ENCODE peak calls at places on chromosome 4, in six cellular contexts. G is transverse colon, P is keratinocyte, U is ovary, S is uterus, B is cardiac muscle cell. M is an unnamed sample.
A peak's percentile ranks its signal among the peaks of the same experiment; 100 is the strongest.

GRCh38 chr4:2075171-2075986 is 16.3 kb downstream of the NAT8L start:
- DNase-seq in P (no peak), S (no peak), U (no peak), G (no peak), B (no peak), M (no peak)

GRCh38 chr4:10006236-10006603 is 15.1 kb downstream of the SLC2A9 start:
- DNase-seq in B (peak; percentile 75), U (no peak), G (peak; percentile 67), S (peak; percentile 48), P (no peak), M (peak; percentile 40)

GRCh38 chr4:137253949-137254348 is 278.3 kb downstream of the PCDH18 start:
- DNase-seq in P (no peak), B (no peak), U (no peak), G (no peak), S (no peak), M (no peak)

GRCh38 chr4:2451821-2452785 is 16.8 kb upstream of the RNF4 start:
- DNase-seq in S (no peak), U (no peak), B (no peak), P (no peak), G (no peak), M (no peak)

GRCh38 chr4:72390409-72390808 is 178.6 kb downstream of the ADAMTS3 start:
- DNase-seq in S (no peak), P (no peak), G (no peak), U (no peak), B (peak; percentile 43), M (no peak)

GRCh38 chr4:142549726-142550463 is 296.2 kb downstream of the INPP4B start:
- DNase-seq in G (no peak), U (no peak), P (peak; percentile 87), B (peak; percentile 54), S (no peak), M (no peak)

GRCh38 chr4:133152801-133153526 is 3.9 kb downstream of the PCDH10 start:
- DNase-seq in B (peak; percentile 25), G (no peak), U (no peak), S (no peak), P (no peak), M (no peak)

GRCh38 chr4:114087596-114088230 is 108.3 kb upstream of the ARSJ start:
- DNase-seq in P (no peak), U (no peak), G (no peak), S (no peak), B (peak; percentile 67), M (no peak)

GRCh38 chr4:98625399-98625798 is 33.0 kb downstream of the TSPAN5 start:
- DNase-seq in P (no peak), G (no peak), B (no peak), S (no peak), U (no peak), M (no peak)

GRCh38 chr4:23333556-23333945 is 556.3 kb downstream of the PPARGC1A start:
- DNase-seq in U (no peak), S (no peak), G (no peak), B (peak; percentile 56), P (peak; percentile 49), M (no peak)

GRCh38 chr4:23337292-23337691 is 552.6 kb downstream of the PPARGC1A start:
- DNase-seq in B (no peak), U (no peak), S (no peak), P (no peak), G (no peak), M (no peak)

GRCh38 chr4:23332266-23332665 is 557.6 kb downstream of the PPARGC1A start:
- DNase-seq in S (no peak), B (no peak), P (no peak), U (no peak), G (no peak), M (no peak)

DNA sequence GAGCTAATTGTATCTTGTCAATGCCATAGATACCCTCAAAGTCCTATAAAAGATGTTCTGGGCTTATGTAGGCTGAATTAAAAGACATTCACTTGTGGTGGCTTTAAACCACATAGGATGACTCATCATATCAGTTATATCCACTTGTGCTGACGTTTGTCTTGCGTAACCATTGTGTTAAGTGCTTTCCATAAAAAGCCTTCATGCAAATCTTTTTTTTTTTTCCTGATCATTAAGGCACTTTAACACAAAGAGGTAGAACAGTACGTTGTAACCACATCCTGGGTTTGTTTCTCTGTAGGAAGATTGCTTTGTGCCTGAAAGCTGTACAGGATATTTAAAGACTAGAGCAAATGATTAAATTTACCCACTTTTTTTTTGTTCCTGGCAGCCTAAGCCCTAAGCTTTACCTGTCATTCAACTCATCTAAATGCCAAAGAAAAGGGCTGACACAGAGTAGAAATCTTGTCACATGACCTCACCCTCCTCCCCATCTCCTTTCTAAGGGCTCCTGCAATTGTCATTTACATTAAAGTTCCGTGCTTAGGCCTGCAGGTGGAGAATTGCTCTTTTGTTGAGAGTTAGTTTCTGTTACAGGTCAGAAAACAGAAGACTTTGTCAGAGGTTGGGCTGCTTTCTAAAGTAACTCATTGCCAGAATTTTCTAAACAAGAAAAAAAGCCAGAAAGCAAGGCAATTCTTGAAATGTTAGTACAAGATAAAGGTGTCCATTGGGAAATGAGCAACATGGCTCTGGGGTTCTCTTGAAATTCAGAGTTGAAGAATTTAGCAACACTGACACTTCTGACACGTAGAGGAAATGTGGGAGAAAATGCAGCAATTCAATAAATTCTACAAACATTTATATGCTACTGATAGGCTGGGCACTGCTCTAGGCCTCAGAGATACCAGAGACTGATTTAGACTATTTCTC is 555.6 kb downstream of the PPARGC1A start:
- DNase-seq in S (no peak), P (peak; percentile 75), B (peak; percentile 95), G (no peak), U (no peak), M (no peak)
- TF ChIP-seq CTCF in S (no peak), P (no peak), B (peak; percentile 11), G (peak; percentile 33), U (no peak), M (no peak)

GRCh38 chr4:144579411-144580020 is 66.4 kb upstream of the HHIP start:
- DNase-seq in G (no peak), S (no peak), P (no peak), U (no peak), B (peak; percentile 60), M (no peak)
- H3K4me1 ChIP-seq in G (peaks cover 27% of the 10 kb centered on the region), S (no peaks in the 10 kb centered on the region), P (peaks cover 49% of the 10 kb centered on the region), U (no peaks in the 10 kb centered on the region), B (no peaks in the 10 kb centered on the region), M (peaks cover 31% of the 10 kb centered on the region)

GRCh38 chr4:123423819-123424218 is 27.2 kb downstream of the SPRY1 start:
- DNase-seq in G (no peak), P (no peak), S (no peak), B (no peak), U (no peak), M (no peak)

GRCh38 chr4:123421942-123422781 is 25.6 kb downstream of the SPRY1 start:
- DNase-seq in S (no peak), B (no peak), U (no peak), P (no peak), G (no peak), M (no peak)

GRCh38 chr4:123419885-123420743 is 23.5 kb downstream of the SPRY1 start:
- DNase-seq in G (no peak), S (no peak), P (no peak), U (no peak), B (no peak), M (no peak)

GRCh38 chr4:123418486-123418931 is 21.9 kb downstream of the SPRY1 start:
- DNase-seq in B (peak; percentile 95), U (no peak), S (no peak), G (no peak), P (no peak), M (no peak)

GRCh38 chr4:123421227-123421941 is 24.8 kb downstream of the SPRY1 start:
- DNase-seq in G (no peak), P (no peak), S (no peak), U (no peak), B (peak; percentile 76), M (no peak)
- H3K27me3 ChIP-seq in G (no peaks in the 10 kb centered on the region), P (no peaks in the 10 kb centered on the region), S (no peaks in the 10 kb centered on the region), U (no peaks in the 10 kb centered on the region), B (no peaks in the 10 kb centered on the region), M (no peaks in the 10 kb centered on the region)

GRCh38 chr4:1028574-1029220 is 17.3 kb downstream of the FGFRL1 start:
- DNase-seq in U (no peak), P (no peak), B (no peak), S (no peak), G (no peak), M (no peak)

GRCh38 chr4:1029536-1029935 is 18.1 kb downstream of the FGFRL1 start:
- DNase-seq in G (no peak), U (no peak), B (no peak), S (no peak), P (no peak), M (no peak)

GRCh38 chr4:1027219-1027915 is 15.9 kb downstream of the FGFRL1 start:
- DNase-seq in G (no peak), S (no peak), P (no peak), B (no peak), U (no peak), M (no peak)

GRCh38 chr4:1026115-1026514 is 14.7 kb downstream of the FGFRL1 start:
- DNase-seq in P (no peak), S (no peak), B (no peak), G (peak; percentile 68), U (no peak), M (no peak)

GRCh38 chr4:1027916-1028240 is 16.5 kb downstream of the FGFRL1 start:
- DNase-seq in P (no peak), B (no peak), G (no peak), S (no peak), U (no peak), M (no peak)
- TF ChIP-seq CTCF in P (no peak), B (no peak), G (no peak), S (no peak), U (no peak), M (no peak)

GRCh38 chr4:182242793-182243192 is 409 bp upstream of the TENM3 start:
- DNase-seq in G (no peak), P (no peak), B (peak; percentile 74), U (no peak), S (no peak), M (no peak)
- H3K4me1 ChIP-seq in G (no peaks in the 10 kb centered on the region), P (peaks cover 63% of the 10 kb centered on the region), B (peaks cover 35% of the 10 kb centered on the region), U (no peaks in the 10 kb centered on the region), S (no peaks in the 10 kb centered on the region), M (no peaks in the 10 kb centered on the region)

GRCh38 chr4:121913667-121914066 is 38.2 kb downstream of the TRPC3 start:
- DNase-seq in S (no peak), P (no peak), G (no peak), U (no peak), B (no peak), M (no peak)
- H3K27me3 ChIP-seq in S (no peaks in the 10 kb centered on the region), P (no peaks in the 10 kb centered on the region), G (no peaks in the 10 kb centered on the region), U (no peaks in the 10 kb centered on the region), B (no peaks in the 10 kb centered on the region), M (no peaks in the 10 kb centered on the region)

M was measured in thoracic aorta.